ENCODE peak calls at places on chromosomes 1 and 21, in five cellular contexts. I is activated CD4-positive, alpha-beta T cell treated with anti-CD3 and anti-CD28 coated beads for 1 hour; P is cardiac muscle cell; A is LoVo; T is HFF-Myc. W is an unnamed sample.

GRCh38 chr1:201310986-201311355 is 27.7 kb downstream of the PKP1 start:
- DNase-seq in I (no peak), P (no peak), A (peak; percentile 81), T (no peak), W (peak; percentile 95)

GRCh38 chr1:9676815-9677393 is 25.4 kb downstream of the PIK3CD start:
- DNase-seq in I (no peak), P (no peak), A (no peak), T (no peak), W (no peak)

GRCh38 chr21:42787613-42788012 is 91.7 kb downstream of the WDR4 start:
- DNase-seq in I (no peak), P (no peak), A (no peak), T (no peak), W (no peak)

GRCh38 chr1:19661721-19662228 is 2.9 kb upstream of the HTR6 start:
- DNase-seq in I (no peak), P (peak; percentile 52), A (peak; percentile 40), T (no peak), W (peak; percentile 38)

GRCh38 chr1:8096105-8097011 is 70.2 kb upstream of the ERRFI1 start:
- DNase-seq in I (no peak), P (no peak), A (peak; percentile 80), T (no peak), W (no peak)

GRCh38 chr1:151972533-151973270 is 21.0 kb downstream of the S100A10 start:
- DNase-seq in I (no peak), P (peak; percentile 17), A (peak; percentile 89), T (peak; percentile 76), W (peak; percentile 52)

GRCh38 chr1:4058122-4058521 is 158.1 kb upstream of the C1orf174 start:
- DNase-seq in I (no peak), P (no peak), A (no peak), T (no peak), W (no peak)

GRCh38 chr1:76073471-76073870 is 1.1 kb upstream of the ST6GALNAC3 start:
- DNase-seq in I (no peak), P (no peak), A (no peak), T (no peak), W (no peak)

GRCh38 chr1:107246775-107247345 is 106.0 kb downstream of the NTNG1 start:
- DNase-seq in I (no peak), P (no peak), A (no peak), T (no peak), W (peak; percentile 18)

GRCh38 chr1:44089371-44090070 is 29.1 kb upstream of the KLF17 start:
- DNase-seq in I (no peak), P (peak; percentile 60), A (no peak), T (no peak), W (no peak)

GRCh38 chr1:32619701-32620485 is 30.5 kb downstream of the ZBTB8OS start:
- DNase-seq in I (no peak), P (peak; percentile 5), A (no peak), T (no peak), W (no peak)

GRCh38 chr1:199373139-199373538 is 654.4 kb upstream of the NR5A2 start:
- DNase-seq in I (no peak), P (no peak), A (no peak), T (no peak), W (no peak)

GRCh38 chr1:182720465-182720864 is 36.1 kb upstream of the RGS8 start:
- DNase-seq in I (no peak), P (peak; percentile 25), A (no peak), T (no peak), W (no peak)

GRCh38 chr21:32569261-32570230 is 15.8 kb downstream of the TCP10L start:
- DNase-seq in I (peak; percentile 69), P (peak; percentile 82), A (peak; percentile 80), T (peak; percentile 67), W (peak; percentile 86)

GRCh38 chr1:197976368-197976767 is 59.2 kb downstream of the LHX9 start:
- DNase-seq in I (no peak), P (no peak), A (no peak), T (no peak), W (peak; percentile 11)

GRCh38 chr1:7008975-7009740 is 223.9 kb downstream of the CAMTA1 start:
- DNase-seq in I (no peak), P (no peak), A (no peak), T (no peak), W (no peak)

GRCh38 chr1:248807067-248807737 is 18.5 kb downstream of the SH3BP5L start:
- DNase-seq in I (peak; percentile 29), P (peak; percentile 75), A (peak; percentile 46), T (no peak), W (peak; percentile 10)

GRCh38 chr1:20792177-20792576 is 5.1 kb upstream of the HP1BP3 start:
- DNase-seq in I (no peak), P (no peak), A (no peak), T (no peak), W (no peak)

GRCh38 chr1:204250428-204251030 is 36.7 kb upstream of the GOLT1A start:
- DNase-seq in I (no peak), P (no peak), A (no peak), T (no peak), W (no peak)

W was measured in NCI-H1105 treated with DMSO at 0.1 percent for 48 hours.